ENCODE peak calls at places on chromosomes 3 and 15, in six cellular contexts. U is H1, G is H9, R is IMR-90, H is neuronal stem cell, W is trophoblast cell. O is an unnamed sample. For H3K79me1, the result is how much of the 10 kb centered on the place peaks cover.

GRCh38 chr3:69006083-69006482 is 7.4 kb downstream of the EOGT start:
- DNase-seq in W (no peak), U (no peak), R (no peak), G (no peak), H (no peak), O (no peak)

GRCh38 chr3:67593761-67594234 is 60.6 kb downstream of the SUCLG2 start:
- DNase-seq in R (peak), U (peak), W (peak), G (peak), H (no peak), O (peak)

GRCh38 chr3:45841380-45841700 is 579 bp downstream of the LZTFL1 start:
- DNase-seq in U (no peak), R (peak), H (peak), G (peak), W (no peak), O (peak)

GRCh38 chr3:81218023-81218422 is 543.4 kb downstream of the GBE1 start:
- DNase-seq in U (no peak), G (no peak), R (no peak), H (peak), W (peak), O (no peak)

GRCh38 chr3:65356331-65357286 is 668.8 kb upstream of the ADAMTS9 start:
- DNase-seq in U (no peak), W (peak), R (no peak), H (no peak), G (peak), O (peak)

GRCh38 chr3:53318522-53318921 is 28.8 kb downstream of the DCP1A start:
- DNase-seq in U (no peak), G (no peak), W (no peak), H (no peak), R (peak), O (no peak)

GRCh38 chr15:63982381-63982854 is 63.9 kb downstream of the DAPK2 start:
- DNase-seq in R (no peak), U (no peak), W (no peak), H (no peak), G (no peak), O (no peak)

GRCh38 chr3:61360297-61360696 is 109.0 kb upstream of the FHIT start:
- DNase-seq in H (no peak), R (no peak), G (no peak), W (no peak), U (no peak), O (no peak)

GRCh38 chr15:66816201-66816600 is 114.2 kb downstream of the SMAD6 start:
- DNase-seq in R (no peak), G (no peak), H (no peak), W (no peak), U (no peak), O (no peak)
- H4K91ac ChIP-seq in R (peak), G (no peak), H (no peak), W (no peak), U (no peak), O (no peak)

GRCh38 chr3:169901453-169901852 is 9.9 kb upstream of the SAMD7 start:
- DNase-seq in H (no peak), R (no peak), W (no peak), G (no peak), U (no peak), O (no peak)
- H3K9ac ChIP-seq in H (no peak), R (no peak), W (no peak), G (no peak), U (no peak), O (no peak)

DNA sequence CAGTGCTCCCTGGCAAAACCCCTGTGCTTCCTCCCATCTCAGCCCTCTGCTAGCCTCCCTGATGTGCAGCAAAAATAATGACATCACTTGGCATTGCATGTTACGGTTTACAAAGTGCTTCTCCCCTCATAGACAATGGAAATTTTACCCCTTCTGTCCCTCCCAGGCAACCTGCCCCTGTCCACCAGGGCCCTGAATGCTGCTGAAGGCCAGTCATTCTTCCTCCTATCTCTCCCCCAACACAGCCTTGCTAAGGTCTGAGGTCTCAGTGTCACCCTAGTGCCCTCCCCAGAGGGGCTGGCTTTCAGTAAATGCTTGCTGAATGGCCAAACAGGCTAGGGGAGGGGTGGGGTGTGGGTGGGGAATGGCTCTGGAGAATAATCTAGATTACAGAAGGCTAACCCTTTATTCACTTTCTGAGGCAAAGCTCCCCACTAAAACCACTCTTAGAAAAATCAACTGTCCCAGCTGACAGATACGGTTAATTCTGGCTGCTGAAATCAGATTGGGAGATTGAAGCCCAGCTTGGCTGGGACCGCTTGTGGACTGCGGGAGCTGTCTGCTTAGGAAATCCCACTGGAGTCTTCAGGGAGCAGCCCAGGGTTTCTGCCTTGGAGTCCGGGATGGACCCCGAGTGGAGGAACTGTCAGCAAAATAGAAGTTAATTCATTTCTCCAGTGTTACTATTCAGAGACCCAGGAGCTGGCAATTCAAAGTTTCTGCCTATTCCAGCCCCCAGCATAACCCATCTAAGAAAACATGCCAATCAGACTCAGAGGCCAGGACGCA is 22.9 kb downstream of the ANP32A start:
- DNase-seq in R (no peak), H (no peak), U (no peak), G (no peak), W (no peak), O (no peak)
- H3K79me1 ChIP-seq in R (half or more), H (under half), U (under half), G (under half), W (under half), O (under half)

GRCh38 chr3:23637339-23637738 is 168.4 kb upstream of the UBE2E1 start:
- DNase-seq in W (no peak), U (no peak), H (no peak), G (no peak), R (no peak), O (no peak)

GRCh38 chr3:23644741-23645140 is 161.0 kb upstream of the UBE2E1 start:
- DNase-seq in R (no peak), G (no peak), W (no peak), H (no peak), U (peak), O (no peak)

GRCh38 chr3:23644099-23644498 is 161.7 kb upstream of the UBE2E1 start:
- DNase-seq in H (no peak), G (no peak), W (no peak), R (no peak), U (no peak), O (no peak)

GRCh38 chr3:23645533-23646196 is 160.1 kb upstream of the UBE2E1 start:
- DNase-seq in W (no peak), R (no peak), G (no peak), U (no peak), H (no peak), O (no peak)

DNA sequence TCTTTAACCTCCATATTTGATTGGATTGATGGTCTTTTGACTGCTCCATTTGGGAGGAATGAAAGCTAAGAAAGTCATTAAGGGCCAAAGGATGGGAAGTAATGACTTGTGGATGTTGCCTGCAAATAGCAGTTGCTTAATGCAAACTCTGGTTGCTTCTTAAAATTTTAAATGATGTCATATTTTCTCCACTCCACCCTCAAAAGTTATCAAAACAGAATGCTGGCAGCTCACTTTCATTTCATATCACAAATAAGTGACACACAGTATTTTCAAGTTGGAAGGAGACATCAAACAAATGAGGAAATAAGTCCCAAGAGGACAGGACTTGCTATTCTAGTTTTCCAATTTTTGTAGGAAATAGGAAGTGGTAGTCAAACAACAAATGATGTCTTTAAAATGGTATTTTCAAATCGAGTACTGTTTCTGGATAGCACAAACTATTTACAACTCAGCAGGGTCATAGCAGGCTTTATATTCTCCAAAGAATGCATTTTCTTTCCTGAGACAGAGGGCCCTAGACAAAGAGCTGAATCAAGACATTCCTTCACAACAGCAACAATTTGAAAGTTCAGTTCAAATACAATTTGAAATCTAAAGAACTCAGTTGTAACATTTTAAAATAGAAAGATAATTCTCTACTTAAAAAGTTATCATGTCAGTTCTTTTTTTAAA is 165.1 kb upstream of the UBE2E1 start:
- DNase-seq in R (peak), W (no peak), G (no peak), H (no peak), U (no peak), O (no peak)
- H4K91ac ChIP-seq in R (no peak), W (no peak), G (no peak), H (no peak), U (no peak), O (no peak)

DNA sequence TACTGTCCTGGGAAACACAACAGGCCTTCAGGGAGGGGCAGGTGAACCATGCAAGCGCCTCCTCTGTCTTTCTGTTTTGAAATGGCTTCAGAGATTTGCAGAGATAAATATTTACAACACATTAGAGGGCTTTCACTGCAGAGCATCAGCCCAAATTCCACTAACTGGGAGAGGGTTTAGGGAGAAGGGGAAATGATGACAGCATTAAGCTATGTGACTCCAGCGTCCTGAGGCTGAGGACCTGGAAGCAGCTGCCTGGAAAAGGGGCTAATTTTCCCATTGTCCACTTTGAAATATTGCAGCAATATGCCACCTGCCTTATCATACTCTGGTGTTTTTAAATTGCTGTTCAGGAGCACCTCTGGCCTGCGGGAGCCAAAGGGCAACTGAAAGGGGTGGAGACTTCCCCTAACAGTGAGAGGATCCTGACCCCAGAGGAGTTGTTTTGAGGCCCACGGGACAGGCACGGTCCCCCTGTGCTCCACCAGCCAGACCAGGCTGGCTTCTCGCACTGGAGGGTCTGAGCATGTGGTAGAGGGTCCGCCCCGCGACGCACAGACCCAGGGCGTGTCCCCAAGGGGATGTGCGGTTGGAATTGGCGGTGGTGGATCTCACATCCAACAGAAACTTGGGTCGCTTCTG is 110.6 kb downstream of the XXYLT1 start:
- DNase-seq in U (no peak), G (no peak), H (no peak), W (peak), R (peak), O (peak)
- H3K9ac ChIP-seq in U (no peak), G (no peak), H (no peak), W (no peak), R (peak), O (peak)

GRCh38 chr15:66750609-66751008 is 48.6 kb downstream of the SMAD6 start:
- DNase-seq in U (no peak), H (no peak), R (no peak), G (no peak), W (no peak), O (no peak)
- H3K79me1 ChIP-seq in U (under half), H (under half), R (half or more), G (under half), W (under half), O (under half)

O was measured in mesenchymal stem cell.